ENCODE peak calls at places on chromosomes 5 and 9, in nine cellular contexts. G, Y, S, R, U, N, C, W and T are unnamed samples.

GRCh38 chr5:103674739-103675138 is 112.2 kb upstream of the NUDT12 start:
- DNase-seq in G (no peak), Y (no peak), S (no peak), R (peak; percentile 2), U (no peak), N (no peak), C (no peak), W (no peak), T (no peak)

GRCh38 chr5:532521-533242 is 8.4 kb upstream of the SLC9A3 start:
- DNase-seq in G (peak; percentile 3), Y (no peak), S (peak; percentile 53), R (no peak), U (no peak), N (no peak), C (no peak), W (no peak), T (no peak)

GRCh38 chr5:178538624-178539344 is 51.4 kb downstream of the COL23A1 start:
- DNase-seq in G (no peak), Y (no peak), S (no peak), R (no peak), U (no peak), N (no peak), C (no peak), W (no peak), T (peak; percentile 21)

GRCh38 chr5:80213467-80213866 is 42.4 kb downstream of the SERINC5 start:
- DNase-seq in G (no peak), Y (no peak), S (no peak), R (no peak), U (no peak), N (no peak), C (no peak), W (no peak), T (no peak)

GRCh38 chr5:87769137-87769536 is 356.4 kb upstream of the CCNH start:
- DNase-seq in G (no peak), Y (no peak), S (no peak), R (no peak), U (no peak), N (no peak), C (no peak), W (no peak), T (no peak)

GRCh38 chr5:138353550-138353893 is 1.0 kb downstream of the KDM3B start:
- DNase-seq in G (no peak), Y (no peak), S (no peak), R (no peak), U (no peak), N (no peak), C (no peak), W (no peak), T (no peak)

GRCh38 chr5:122076023-122076422 is 2.0 kb downstream of the LOX start:
- DNase-seq in G (no peak), Y (no peak), S (no peak), R (no peak), U (no peak), N (no peak), C (no peak), W (no peak), T (no peak)

GRCh38 chr5:74256947-74257573 is 383.5 kb downstream of the ENC1 start:
- DNase-seq in G (no peak), Y (no peak), S (no peak), R (no peak), U (no peak), N (peak; percentile 47), C (no peak), W (no peak), T (no peak)

GRCh38 chr5:38151878-38152277 is 106.5 kb upstream of the EGFLAM start:
- DNase-seq in G (no peak), Y (no peak), S (no peak), R (no peak), U (no peak), N (no peak), C (no peak), W (no peak), T (no peak)

GRCh38 chr5:180611140-180611850 is 20.0 kb upstream of the SCGB3A1 start:
- DNase-seq in G (no peak), Y (no peak), S (no peak), R (no peak), U (no peak), N (no peak), C (no peak), W (no peak), T (no peak)

GRCh38 chr5:75512383-75513074 is 838 bp downstream of the POLK start:
- DNase-seq in G (no peak), Y (no peak), S (no peak), R (no peak), U (no peak), N (no peak), C (no peak), W (no peak), T (no peak)

GRCh38 chr5:82312373-82312856 is 34.3 kb upstream of the RPS23 start:
- DNase-seq in G (peak; percentile 72), Y (peak; percentile 23), S (no peak), R (peak; percentile 33), U (peak; percentile 56), N (peak; percentile 69), C (no peak), W (peak; percentile 78), T (no peak)

GRCh38 chr5:40717281-40717680 is 37.6 kb downstream of the PTGER4 start:
- DNase-seq in G (no peak), Y (no peak), S (no peak), R (no peak), U (no peak), N (no peak), C (no peak), W (no peak), T (no peak)

GRCh38 chr5:152349683-152350526 is 55.2 kb downstream of the NMUR2 start:
- DNase-seq in G (peak; percentile 29), Y (no peak), S (peak; percentile 68), R (peak; percentile 40), U (no peak), N (peak; percentile 30), C (no peak), W (no peak), T (no peak)

GRCh38 chr5:159061834-159062530 is 37.7 kb downstream of the EBF1 start:
- DNase-seq in G (peak; percentile 57), Y (no peak), S (no peak), R (no peak), U (no peak), N (no peak), C (no peak), W (no peak), T (no peak)

GRCh38 chr9:33995449-33995848 is 53.2 kb downstream of the UBAP2 start:
- DNase-seq in G (no peak), Y (no peak), S (no peak), R (no peak), U (no peak), N (no peak), C (no peak), W (no peak), T (no peak)

GRCh38 chr9:34001951-34002350 is 46.7 kb downstream of the UBAP2 start:
- DNase-seq in G (no peak), Y (no peak), S (no peak), R (no peak), U (no peak), N (no peak), C (no peak), W (no peak), T (no peak)

GRCh38 chr9:34001308-34001707 is 47.4 kb downstream of the UBAP2 start:
- DNase-seq in G (no peak), Y (no peak), S (no peak), R (no peak), U (no peak), N (no peak), C (no peak), W (no peak), T (no peak)
- H3K36me3 ChIP-seq in G (peaks cover 31% of the 10 kb centered on the region), Y (no peaks in the 10 kb centered on the region), S (peaks cover 24% of the 10 kb centered on the region), R (no peaks in the 10 kb centered on the region), U (peaks cover 13% of the 10 kb centered on the region), N (no peaks in the 10 kb centered on the region), C (no peaks in the 10 kb centered on the region), W (peaks cover 4% of the 10 kb centered on the region), T (no peaks in the 10 kb centered on the region)

DNA sequence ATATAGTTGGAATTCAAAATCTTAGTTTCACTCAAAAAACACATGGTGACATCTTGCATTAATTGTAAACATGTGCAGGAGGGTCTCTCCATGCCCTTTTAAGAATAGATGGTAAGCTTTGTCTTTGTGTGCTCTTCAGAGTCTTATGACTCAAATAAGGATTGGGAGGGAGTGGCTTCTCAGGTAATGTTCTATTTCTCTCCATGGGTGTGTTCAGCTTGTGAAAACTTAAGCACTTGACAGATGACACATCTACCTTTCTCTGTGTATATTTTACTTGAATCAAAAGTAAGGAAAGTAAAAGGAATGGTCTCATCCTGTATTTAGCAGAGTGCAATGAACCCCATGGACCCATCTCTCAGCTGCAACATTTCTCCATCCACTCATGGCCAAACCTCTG is 82.0 kb downstream of the MAMDC2 start:
- DNase-seq in G (no peak), Y (no peak), S (no peak), R (no peak), U (no peak), N (no peak), C (no peak), W (no peak), T (no peak)
- H3K36me3 ChIP-seq in G (no peaks in the 10 kb centered on the region), Y (peaks cover 1% of the 10 kb centered on the region), S (no peaks in the 10 kb centered on the region), R (no peaks in the 10 kb centered on the region), U (no peaks in the 10 kb centered on the region), N (no peaks in the 10 kb centered on the region), C (no peaks in the 10 kb centered on the region), W (peaks cover 7% of the 10 kb centered on the region), T (no peaks in the 10 kb centered on the region)

GRCh38 chr9:88544245-88544644 is 9.3 kb downstream of the NXNL2 start:
- DNase-seq in G (no peak), Y (no peak), S (no peak), R (no peak), U (no peak), N (peak; percentile 41), C (no peak), W (no peak), T (no peak)
- H3K36me3 ChIP-seq in G (no peaks in the 10 kb centered on the region), Y (no peaks in the 10 kb centered on the region), S (no peaks in the 10 kb centered on the region), R (no peaks in the 10 kb centered on the region), U (no peaks in the 10 kb centered on the region), N (no peaks in the 10 kb centered on the region), C (no peaks in the 10 kb centered on the region), W (no peaks in the 10 kb centered on the region), T (peaks cover 4% of the 10 kb centered on the region)

GRCh38 chr9:131511880-131512279 is 9.2 kb downstream of the POMT1 start:
- DNase-seq in G (no peak), Y (no peak), S (no peak), R (no peak), U (no peak), N (no peak), C (no peak), W (no peak), T (no peak)
- H3K36me3 ChIP-seq in G (peaks cover 9% of the 10 kb centered on the region), Y (peaks cover 2% of the 10 kb centered on the region), S (peaks cover 65% of the 10 kb centered on the region), R (no peaks in the 10 kb centered on the region), U (peaks cover 47% of the 10 kb centered on the region), N (peaks cover 12% of the 10 kb centered on the region), C (no peaks in the 10 kb centered on the region), W (peaks cover 65% of the 10 kb centered on the region), T (peaks cover 40% of the 10 kb centered on the region)

DNA sequence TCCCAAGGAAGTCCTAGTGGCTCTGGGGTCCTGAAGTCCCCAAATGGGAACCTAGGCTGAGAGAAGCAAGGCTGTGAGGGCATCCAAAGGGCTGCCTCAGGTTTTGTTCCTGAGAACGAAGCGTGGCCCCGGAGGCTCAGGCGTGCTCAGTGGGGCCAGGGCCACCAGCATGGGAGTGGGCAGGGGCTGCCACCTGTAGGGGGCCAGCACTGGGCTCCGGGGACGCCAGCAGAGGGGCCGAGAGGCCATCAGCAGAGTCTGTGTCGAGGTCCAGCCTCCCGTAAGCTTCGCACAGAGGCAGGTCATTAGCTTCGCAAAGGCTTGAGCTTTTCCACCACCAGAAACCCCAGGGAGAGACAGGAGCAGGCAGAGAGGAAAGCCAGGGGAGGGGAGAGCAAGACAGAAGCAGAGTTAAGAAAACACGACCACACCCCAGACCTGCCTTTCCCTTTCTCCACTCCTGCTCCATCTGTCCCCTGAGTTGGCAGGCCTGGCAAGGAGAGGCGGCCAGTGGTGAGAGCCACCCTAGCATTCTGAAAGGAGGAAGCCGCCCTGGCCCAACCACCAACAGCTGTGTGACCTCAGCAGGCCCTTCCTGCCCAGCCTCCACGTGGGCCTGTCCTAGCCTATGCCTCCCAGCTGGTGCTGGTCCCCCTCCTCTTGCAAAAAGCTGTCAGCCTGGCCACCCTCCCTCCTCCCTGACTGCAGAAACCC is 5.5 kb upstream of the SURF6 start:
- DNase-seq in G (no peak), Y (no peak), S (peak; percentile 80), R (peak; percentile 62), U (no peak), N (no peak), C (no peak), W (peak; percentile 66), T (no peak)
- H3K36me3 ChIP-seq in G (peaks cover 67% of the 10 kb centered on the region), Y (peaks cover 1% of the 10 kb centered on the region), S (peaks cover 51% of the 10 kb centered on the region), R (no peaks in the 10 kb centered on the region), U (peaks cover 73% of the 10 kb centered on the region), N (peaks cover 5% of the 10 kb centered on the region), C (peaks cover 5% of the 10 kb centered on the region), W (peaks cover 41% of the 10 kb centered on the region), T (peaks cover 52% of the 10 kb centered on the region)